ENCODE peak calls at places on chromosomes 16 and 17, in eight cellular contexts. Y is IMR-90, G is omental fat pad, Q is psoas muscle, P is OCI-LY7, E is A549, A is BJ, I is H9. V is an unnamed sample.

GRCh38 chr17:34580685-34581445 is 1.5 kb downstream of the TMEM132E start:
- DNase-seq in Q (no peak), A (no peak), G (no peak), Y (no peak), E (no peak), I (peak), P (no peak), V (peak)

GRCh38 chr16:77849640-77850258 is 61.4 kb downstream of the VAT1L start:
- DNase-seq in G (no peak), E (no peak), P (no peak), Y (no peak), Q (no peak), I (no peak), A (no peak), V (no peak)

GRCh38 chr16:85025781-85026653 is 1.6 kb upstream of the KIAA0513 start:
- DNase-seq in G (no peak), I (no peak), Q (no peak), E (no peak), P (no peak), A (no peak), Y (no peak), V (no peak)

GRCh38 chr17:76145231-76146052 is 4.4 kb upstream of the FOXJ1 start:
- DNase-seq in I (peak), Y (no peak), E (no peak), G (no peak), P (peak), A (no peak), Q (peak), V (peak)

GRCh38 chr17:57114085-57114673 is 29.1 kb downstream of the AKAP1 start:
- DNase-seq in I (peak), P (peak), A (no peak), Y (peak), G (peak), E (peak), Q (peak), V (peak)

GRCh38 chr17:42531455-42532354 is 4.3 kb upstream of the NAGLU start:
- DNase-seq in G (no peak), P (peak), Q (peak), E (no peak), Y (peak), A (no peak), I (peak), V (peak)

GRCh38 chr16:14018848-14019247 is 52.3 kb upstream of the MRTFB start:
- DNase-seq in G (no peak), Q (no peak), A (no peak), Y (no peak), I (no peak), P (no peak), E (no peak), V (no peak)

GRCh38 chr16:9469512-9469911 is 378.1 kb downstream of the HAPSTR1 start:
- DNase-seq in E (no peak), I (no peak), Q (no peak), A (no peak), P (no peak), G (no peak), Y (no peak), V (no peak)

GRCh38 chr16:11342021-11342855 is 3.0 kb upstream of the RMI2 start:
- DNase-seq in G (no peak), Q (no peak), E (no peak), Y (no peak), P (no peak), A (no peak), I (no peak), V (peak)

GRCh38 chr16:11334831-11335404 is 10.3 kb upstream of the RMI2 start:
- DNase-seq in Q (no peak), Y (no peak), A (no peak), I (no peak), P (no peak), E (no peak), G (no peak), V (no peak)

GRCh38 chr17:927611-928461 is 51.7 kb downstream of the NXN start:
- DNase-seq in Y (peak), G (no peak), A (peak), Q (no peak), P (no peak), E (peak), I (no peak), V (no peak)

GRCh38 chr16:12147681-12148479 is 171.3 kb downstream of the SNX29 start:
- DNase-seq in Y (no peak), I (peak), G (no peak), P (peak), E (no peak), Q (no peak), A (no peak), V (no peak)

GRCh38 chr17:40122944-40123810 is 1.4 kb downstream of the MSL1 start:
- DNase-seq in E (peak), A (no peak), Y (peak), I (peak), P (peak), G (no peak), Q (peak), V (peak)

GRCh38 chr17:62725791-62726249 is 82.3 kb downstream of the MARCHF10 start:
- DNase-seq in Y (peak), A (no peak), G (no peak), E (no peak), I (no peak), Q (no peak), P (no peak), V (no peak)

GRCh38 chr17:48757524-48757961 is 29.0 kb upstream of the HOXB13 start:
- DNase-seq in A (peak), G (no peak), E (no peak), Y (no peak), I (no peak), Q (no peak), P (no peak), V (no peak)

GRCh38 chr16:80362816-80363215 is 178.0 kb upstream of the DYNLRB2 start:
- DNase-seq in P (no peak), A (no peak), Y (no peak), G (no peak), Q (no peak), I (no peak), E (no peak), V (no peak)

GRCh38 chr17:57032343-57032742 is 52.7 kb upstream of the AKAP1 start:
- DNase-seq in Y (no peak), E (no peak), G (no peak), I (no peak), A (no peak), Q (no peak), P (no peak), V (no peak)

GRCh38 chr16:84718-85452 is 6.9 kb downstream of the MPG start:
- DNase-seq in P (peak), E (no peak), Q (peak), A (peak), G (no peak), I (no peak), Y (peak), V (peak)

GRCh38 chr17:6643460-6644125 is 2.7 kb downstream of the TXNDC17 start:
- DNase-seq in Q (no peak), I (no peak), A (peak), Y (peak), E (no peak), G (no peak), P (no peak), V (no peak)

GRCh38 chr17:6642592-6642991 is 1.7 kb downstream of the TXNDC17 start:
- DNase-seq in A (no peak), P (no peak), G (no peak), I (no peak), Q (no peak), Y (peak), E (no peak), V (no peak)

GRCh38 chr17:6651483-6652452 is at the start of the genes C17orf100 and MED31:
- DNase-seq in I (peak), P (peak), Y (peak), E (peak), Q (peak), A (peak), G (peak), V (peak)

DNA sequence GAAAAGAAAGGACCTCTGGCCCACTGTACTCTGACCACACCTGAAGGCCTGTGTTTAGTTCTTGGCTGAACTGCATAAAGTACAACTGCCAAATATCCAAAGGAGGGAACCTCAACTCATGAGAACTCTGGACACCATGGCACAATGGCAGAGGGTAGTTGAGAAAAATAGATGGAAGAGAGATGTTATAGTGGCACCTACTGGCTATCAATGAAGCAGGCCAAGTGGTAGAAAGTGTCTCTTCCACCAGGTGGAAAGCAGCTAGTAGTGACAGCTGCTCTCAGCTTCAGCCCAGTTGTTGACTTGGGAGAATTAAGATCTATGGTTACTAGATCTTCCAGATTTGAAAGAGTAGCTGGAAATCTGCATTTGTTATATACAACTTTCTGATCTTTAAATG is 3.2 kb downstream of the MED31 start:
- DNase-seq in E (peak), Q (no peak), Y (no peak), I (no peak), P (peak), G (no peak), A (no peak), V (no peak)
- TF ChIP-seq CTCF in E (peak), Q (no peak), Y (peak), I (peak), P (peak), G (no peak), A (peak), V (no peak)

GRCh38 chr16:24046442-24046841 is 209.7 kb upstream of the CACNG3 start:
- DNase-seq in E (no peak), G (no peak), A (no peak), I (peak), Q (no peak), P (no peak), Y (no peak), V (no peak)

GRCh38 chr16:24041834-24042631 is 206.2 kb downstream of the PRKCB start:
- DNase-seq in I (peak), A (no peak), Y (peak), P (peak), E (peak), Q (no peak), G (peak), V (peak)

GRCh38 chr16:24044467-24044866 is 208.7 kb downstream of the PRKCB start:
- DNase-seq in G (no peak), A (no peak), E (no peak), Q (no peak), I (no peak), P (no peak), Y (no peak), V (no peak)

GRCh38 chr16:24049113-24049512 is 207.0 kb upstream of the CACNG3 start:
- DNase-seq in I (no peak), E (no peak), Q (no peak), Y (no peak), G (no peak), P (no peak), A (no peak), V (no peak)

GRCh38 chr16:24045641-24046040 is 209.9 kb downstream of the PRKCB start:
- DNase-seq in G (no peak), Y (no peak), A (no peak), Q (no peak), P (peak), I (peak), E (peak), V (no peak)
- TF ChIP-seq CTCF in G (no peak), Y (no peak), A (no peak), Q (no peak), P (peak), I (peak), E (peak), V (no peak)

GRCh38 chr17:17701658-17702057 is 20.4 kb downstream of the RAI1 start:
- DNase-seq in P (no peak), A (no peak), Y (no peak), E (no peak), Q (no peak), I (no peak), G (no peak), V (no peak)

GRCh38 chr17:17702370-17702769 is 21.1 kb downstream of the RAI1 start:
- DNase-seq in A (no peak), E (no peak), G (no peak), Q (no peak), Y (no peak), I (no peak), P (no peak), V (no peak)

GRCh38 chr17:17703608-17703919 is 22.3 kb downstream of the RAI1 start:
- DNase-seq in E (no peak), Q (no peak), I (no peak), G (no peak), A (no peak), P (no peak), Y (no peak), V (no peak)

GRCh38 chr17:17701112-17701511 is 19.9 kb downstream of the RAI1 start:
- DNase-seq in G (no peak), Y (no peak), Q (no peak), P (no peak), E (no peak), I (no peak), A (no peak), V (no peak)

GRCh38 chr17:17702821-17703607 is 21.8 kb downstream of the RAI1 start:
- DNase-seq in I (peak), E (no peak), P (no peak), Y (no peak), A (no peak), Q (no peak), G (no peak), V (no peak)
- TF ChIP-seq CTCF in I (peak), E (no peak), P (no peak), Y (no peak), A (no peak), Q (no peak), G (no peak), V (no peak)

GRCh38 chr17:71764507-71764906 is 356.3 kb upstream of the SOX9 start:
- DNase-seq in Q (peak), Y (no peak), A (no peak), I (peak), E (peak), P (peak), G (no peak), V (peak)
- TF ChIP-seq CTCF in Q (peak), Y (peak), A (peak), I (peak), E (peak), P (peak), G (no peak), V (no peak)